ENCODE peak calls at places on chromosomes 4 and X, in eight cellular contexts. F is stimulated activated naive CD8-positive, alpha-beta T cell treated with anti-CD3 and anti-CD28 coated beads, Interleukin-15, amount 100 ng/mL, for 72 hours; T is choroid plexus epithelial cell; Y is mesenteric fat pad; S is WTC11; I is colonic mucosa; M is NCI-H524 treated with DMSO at 0.1 percent for 48 hours; E is COR-L47. D is an unnamed sample.

GRCh38 chr4:85895755-85896154 is 420.8 kb downstream of the ARHGAP24 start:
- DNase-seq in F (no peak), T (no peak), Y (no peak), S (no peak), I (no peak), M (no peak), E (no peak), D (no peak)

GRCh38 chr4:56655209-56655626 is 25.9 kb downstream of the HOPX start:
- DNase-seq in F (no peak), T (no peak), Y (no peak), S (peak), I (no peak), M (no peak), E (peak), D (no peak)

GRCh38 chr4:98027827-98028226 is 115.4 kb downstream of the STPG2 start:
- DNase-seq in F (no peak), T (peak), Y (no peak), S (no peak), I (no peak), M (no peak), E (no peak), D (no peak)

GRCh38 chrX:134671207-134671750 is 13.0 kb upstream of the PLAC1 start:
- DNase-seq in F (no peak), T (no peak), Y (no peak), S (no peak), I (no peak), M (no peak), E (no peak), D (no peak)

GRCh38 chr4:21469438-21470032 is 479.0 kb downstream of the KCNIP4 start:
- DNase-seq in F (no peak), T (peak), Y (no peak), S (no peak), I (no peak), M (no peak), E (peak), D (no peak)

GRCh38 chrX:75061701-75062100 is 94.4 kb downstream of the ABCB7 start:
- DNase-seq in F (no peak), T (peak), Y (no peak), S (no peak), I (no peak), M (no peak), E (no peak), D (no peak)

GRCh38 chr4:80875642-80876041 is 154.9 kb upstream of the BMP3 start:
- DNase-seq in F (no peak), T (no peak), Y (no peak), S (no peak), I (no peak), M (no peak), E (no peak), D (no peak)

GRCh38 chr4:74061430-74061829 is 22.9 kb upstream of the CXCL3 start:
- DNase-seq in F (no peak), T (no peak), Y (no peak), S (no peak), I (no peak), M (no peak), E (no peak), D (no peak)

GRCh38 chrX:106999002-106999975 is 723 bp downstream of the MORC4 start:
- DNase-seq in F (peak), T (peak), Y (no peak), S (peak), I (peak), M (peak), E (peak), D (peak)

GRCh38 chr4:19844436-19844835 is 407.3 kb upstream of the SLIT2 start:
- DNase-seq in F (no peak), T (peak), Y (no peak), S (no peak), I (no peak), M (peak), E (no peak), D (no peak)

GRCh38 chrX:55057691-55058249 is 17.1 kb upstream of the PAGE2B start:
- DNase-seq in F (no peak), T (peak), Y (no peak), S (peak), I (peak), M (no peak), E (no peak), D (no peak)